ENCODE peak calls at places on chromosomes 11 and 22, in five cellular contexts. C, K, E, P and I are unnamed samples.
A peak's percentile ranks its signal among the peaks of the same experiment; 100 is the strongest.

GRCh38 chr11:109229682-109230081 is 192.3 kb upstream of the C11orf87 start:
- DNase-seq in C (peak; percentile 77), K (no peak), E (peak; percentile 29), P (no peak), I (no peak)

GRCh38 chr22:28710112-28710888 is 30.7 kb upstream of the TTC28 start:
- DNase-seq in C (peak; percentile 50), K (no peak), E (peak; percentile 59), P (no peak), I (no peak)

GRCh38 chr11:12161137-12161536 is 50.7 kb downstream of the MICAL2 start:
- DNase-seq in C (no peak), K (no peak), E (no peak), P (no peak), I (no peak)

GRCh38 chr11:58659404-58659803 is 36.9 kb downstream of the CNTF start:
- DNase-seq in C (no peak), K (no peak), E (no peak), P (no peak), I (no peak)

GRCh38 chr11:57432714-57433163 is 5.8 kb upstream of the SLC43A3 start:
- DNase-seq in C (no peak), K (peak; percentile 45), E (peak; percentile 99), P (peak; percentile 45), I (no peak)

GRCh38 chr11:128467610-128468041 is 119.7 kb downstream of the ETS1 start:
- DNase-seq in C (peak; percentile 98), K (no peak), E (peak; percentile 100), P (peak; percentile 54), I (no peak)

GRCh38 chr22:49617866-49618688 is 209.6 kb downstream of the BRD1 start:
- DNase-seq in C (no peak), K (no peak), E (no peak), P (no peak), I (no peak)

GRCh38 chr11:66443602-66444001 is 5.0 kb upstream of the MRPL11 start:
- DNase-seq in C (peak; percentile 96), K (no peak), E (peak; percentile 74), P (no peak), I (no peak)

GRCh38 chr11:95228081-95228859 is 2.7 kb downstream of the SESN3 start:
- DNase-seq in C (no peak), K (no peak), E (no peak), P (no peak), I (no peak)

GRCh38 chr11:106990322-106990721 is 28.0 kb downstream of the GUCY1A2 start:
- DNase-seq in C (no peak), K (no peak), E (no peak), P (no peak), I (peak; percentile 43)

GRCh38 chr11:82405392-82405791 is 328.3 kb downstream of the FAM181B start:
- DNase-seq in C (no peak), K (no peak), E (no peak), P (no peak), I (no peak)

GRCh38 chr11:61090982-61091372 is 11.3 kb upstream of the CD5 start:
- DNase-seq in C (no peak), K (no peak), E (no peak), P (no peak), I (no peak)

GRCh38 chr11:43832536-43832935 is 48.1 kb upstream of the ALKBH3 start:
- DNase-seq in C (no peak), K (no peak), E (no peak), P (no peak), I (peak; percentile 17)

GRCh38 chr11:30583505-30584280 is 2.5 kb downstream of the MPPED2 start:
- DNase-seq in C (no peak), K (no peak), E (no peak), P (no peak), I (peak; percentile 8)

GRCh38 chr22:29813563-29813962 is 24.5 kb downstream of the ASCC2 start:
- DNase-seq in C (no peak), K (no peak), E (peak; percentile 82), P (no peak), I (no peak)

GRCh38 chr11:70203749-70204465 is 811 bp downstream of the FADD start:
- DNase-seq in C (peak; percentile 42), K (peak; percentile 86), E (peak; percentile 92), P (peak; percentile 93), I (peak; percentile 23)

GRCh38 chr11:65616575-65617001 is 1.0 kb downstream of the PCNX3 start:
- DNase-seq in C (no peak), K (no peak), E (peak; percentile 14), P (peak; percentile 54), I (no peak)

GRCh38 chr22:26800858-26801257 is 143.5 kb downstream of the MIAT start:
- DNase-seq in C (no peak), K (no peak), E (peak; percentile 76), P (no peak), I (no peak)

GRCh38 chr22:20248461-20248959 is 19.6 kb downstream of the RTN4R start:
- DNase-seq in C (no peak), K (no peak), E (no peak), P (no peak), I (no peak)

GRCh38 chr11:66720223-66720898 is 8.7 kb downstream of the SPTBN2 start:
- DNase-seq in C (no peak), K (peak; percentile 65), E (no peak), P (peak; percentile 73), I (peak; percentile 87)

GRCh38 chr11:120217941-120218694 is 7.3 kb downstream of the OAF start:
- DNase-seq in C (no peak), K (no peak), E (no peak), P (no peak), I (no peak)